ENCODE peak calls at places on chromosomes 11 and 22, in six cellular contexts. T is thoracic aorta, G is anterior cingulate cortex, W is endodermal cell, H is Caki2, A is NCI-H460. X is an unnamed sample.

GRCh38 chr11:12871788-12872321 is 137.3 kb upstream of the RASSF10 start:
- DNase-seq in T (no peak), G (no peak), W (no peak), H (no peak), A (no peak), X (no peak)

GRCh38 chr22:50481440-50482106 is at the start of gene ADM2:
- DNase-seq in T (no peak), G (no peak), W (peak; percentile 91), H (peak; percentile 40), A (peak; percentile 27), X (no peak)

GRCh38 chr22:32823024-32823730 is 21.7 kb downstream of the TIMP3 start:
- DNase-seq in T (no peak), G (no peak), W (peak; percentile 92), H (peak; percentile 19), A (peak; percentile 22), X (no peak)

GRCh38 chr22:49204599-49205214 is 623.0 kb downstream of the BRD1 start:
- DNase-seq in T (no peak), G (no peak), W (no peak), H (no peak), A (no peak), X (no peak)

GRCh38 chr22:23219787-23220484 is 39.6 kb downstream of the BCR start:
- DNase-seq in T (no peak), G (no peak), W (peak; percentile 82), H (peak; percentile 75), A (no peak), X (peak; percentile 24)

GRCh38 chr11:65786786-65787636 is at the start of gene OVOL1:
- DNase-seq in T (no peak), G (no peak), W (peak; percentile 92), H (no peak), A (no peak), X (no peak)

GRCh38 chr11:61032824-61033223 is 61.3 kb downstream of the CD6 start:
- DNase-seq in T (no peak), G (no peak), W (no peak), H (no peak), A (no peak), X (no peak)

GRCh38 chr11:14041040-14041439 is 78.5 kb downstream of the SPON1 start:
- DNase-seq in T (no peak), G (no peak), W (no peak), H (peak; percentile 17), A (no peak), X (peak; percentile 5)

GRCh38 chr11:11407065-11407737 is 54.2 kb upstream of the CSNK2A3 start:
- DNase-seq in T (no peak), G (no peak), W (no peak), H (no peak), A (no peak), X (no peak)

GRCh38 chr11:60182546-60183330 is at the start of gene MS4A6A:
- DNase-seq in T (no peak), G (no peak), W (no peak), H (no peak), A (no peak), X (no peak)